ENCODE peak calls at places on chromosomes 7 and 10, in six cellular contexts. Z is GM12878, M is A549, B is H1, V is K562, A is HepG2. P is an unnamed sample.

GRCh38 chr10:86295791-86296190 is 70.8 kb downstream of the GRID1 start:
- DNase-seq in Z (no peak), M (no peak), B (peak; percentile 28), V (no peak), A (no peak), P (peak; percentile 3)

GRCh38 chr7:104862719-104863118 is 151.3 kb upstream of the KMT2E start:
- DNase-seq in Z (no peak), M (peak; percentile 50), B (peak; percentile 60), V (peak; percentile 39), A (peak; percentile 35), P (peak; percentile 63)

GRCh38 chr7:101519324-101520017 is 109.6 kb downstream of the MYL10 start:
- DNase-seq in Z (no peak), M (no peak), B (no peak), V (no peak), A (no peak), P (no peak)

GRCh38 chr7:77453531-77453930 is 37.4 kb upstream of the GSAP start:
- DNase-seq in Z (no peak), M (no peak), B (no peak), V (no peak), A (no peak), P (no peak)

GRCh38 chr7:5591547-5591899 is 167.9 kb upstream of the TNRC18 start:
- DNase-seq in Z (no peak), M (peak; percentile 66), B (no peak), V (no peak), A (peak; percentile 72), P (peak; percentile 70)

GRCh38 chr10:86306628-86307278 is 59.8 kb downstream of the GRID1 start:
- DNase-seq in Z (no peak), M (no peak), B (peak; percentile 71), V (peak; percentile 13), A (peak; percentile 7), P (no peak)

GRCh38 chr10:61283489-61284221 is 169.5 kb downstream of the TMEM26 start:
- DNase-seq in Z (no peak), M (no peak), B (no peak), V (no peak), A (no peak), P (no peak)

GRCh38 chr7:29274156-29275017 is 79.8 kb downstream of the CHN2 start:
- DNase-seq in Z (no peak), M (no peak), B (peak; percentile 36), V (no peak), A (no peak), P (no peak)

GRCh38 chr7:1889556-1890181 is 219.6 kb downstream of the ELFN1 start:
- DNase-seq in Z (no peak), M (no peak), B (no peak), V (no peak), A (no peak), P (no peak)

GRCh38 chr7:115230882-115231508 is 309.1 kb downstream of the MDFIC start:
- DNase-seq in Z (no peak), M (peak; percentile 46), B (no peak), V (no peak), A (peak; percentile 13), P (no peak)

GRCh38 chr10:50508315-50509051 is 115.3 kb downstream of the SGMS1 start:
- DNase-seq in Z (peak; percentile 99), M (no peak), B (no peak), V (no peak), A (peak; percentile 35), P (no peak)

GRCh38 chr10:4514445-4515108 is 311.4 kb upstream of the AKR1E2 start:
- DNase-seq in Z (peak; percentile 13), M (no peak), B (no peak), V (no peak), A (no peak), P (no peak)

GRCh38 chr7:41199136-41199535 is 503.8 kb downstream of the INHBA start:
- DNase-seq in Z (no peak), M (no peak), B (no peak), V (no peak), A (no peak), P (no peak)

DNA sequence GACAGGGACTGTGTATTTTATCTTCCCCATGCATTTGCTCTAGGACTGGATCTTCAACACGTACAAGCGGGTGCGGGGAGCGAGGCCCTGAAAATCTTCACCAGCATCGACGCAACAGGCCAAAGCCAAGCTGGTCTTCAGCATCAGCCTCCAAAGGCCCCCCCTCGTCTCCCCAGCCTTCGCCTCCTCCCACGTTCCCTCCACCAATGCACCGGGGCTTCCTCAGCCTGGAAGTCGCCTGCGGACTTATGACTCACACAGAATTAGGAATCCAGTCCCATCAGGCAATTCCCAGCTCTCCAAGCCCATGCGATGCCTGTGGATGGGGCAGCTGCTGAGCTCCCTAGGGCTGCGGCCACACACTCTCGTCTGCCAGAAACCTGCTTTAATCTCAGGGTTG is 36.3 kb upstream of the RNF32 start:
- DNase-seq in Z (no peak), M (no peak), B (no peak), V (no peak), A (no peak), P (no peak)
- TF ChIP-seq RFX5 in Z (no peak), M (no peak), B (no peak), V (no peak), A (no peak), P (no peak)

DNA sequence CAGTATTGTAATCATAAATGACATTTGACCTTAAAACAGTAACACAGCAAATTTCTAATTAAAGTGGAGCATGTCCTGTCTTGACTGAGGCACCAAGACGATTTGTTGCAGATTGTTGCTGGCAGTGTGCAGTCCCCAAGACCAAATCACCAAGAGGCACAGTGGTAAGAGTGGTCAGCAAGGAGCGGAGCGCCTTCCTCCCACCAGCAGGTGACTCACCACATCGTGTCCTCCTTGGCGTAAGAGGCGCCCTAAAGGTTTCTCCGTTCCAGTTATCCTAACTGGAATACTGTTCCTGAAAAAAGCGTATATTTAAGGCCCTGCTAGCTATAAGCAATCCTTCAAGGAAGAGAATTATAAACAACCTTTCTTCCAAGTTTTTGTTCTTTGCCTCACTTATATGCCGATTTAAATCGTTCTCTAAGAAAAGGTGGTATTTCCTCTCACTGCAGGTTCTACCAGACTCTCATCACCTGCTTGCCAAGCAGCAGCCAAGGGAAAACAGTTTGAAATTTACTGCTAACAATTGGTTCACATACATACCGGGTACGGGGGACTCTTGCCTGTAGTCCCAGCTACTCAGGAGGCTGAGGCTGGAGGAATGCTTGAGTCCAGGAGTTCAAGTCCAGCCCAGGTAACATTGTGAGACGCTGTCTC is 10.7 kb upstream of the REPIN1 start:
- DNase-seq in Z (no peak), M (no peak), B (no peak), V (peak; percentile 65), A (no peak), P (no peak)
- TF ChIP-seq CTCF in Z (no peak), M (no peak), B (peak; percentile 65), V (peak; percentile 48), A (peak; percentile 30), P (no peak)

GRCh38 chr10:73941300-73941699 is 30.4 kb downstream of the PLAU start:
- DNase-seq in Z (no peak), M (no peak), B (no peak), V (no peak), A (no peak), P (no peak)

GRCh38 chr10:73937333-73938020 is 26.5 kb downstream of the PLAU start:
- DNase-seq in Z (no peak), M (no peak), B (no peak), V (no peak), A (no peak), P (no peak)

GRCh38 chr10:73944356-73945100 is 33.6 kb downstream of the PLAU start:
- DNase-seq in Z (no peak), M (no peak), B (no peak), V (no peak), A (no peak), P (no peak)

GRCh38 chr10:73935895-73936294 is 25.0 kb downstream of the PLAU start:
- DNase-seq in Z (no peak), M (no peak), B (no peak), V (no peak), A (no peak), P (no peak)

DNA sequence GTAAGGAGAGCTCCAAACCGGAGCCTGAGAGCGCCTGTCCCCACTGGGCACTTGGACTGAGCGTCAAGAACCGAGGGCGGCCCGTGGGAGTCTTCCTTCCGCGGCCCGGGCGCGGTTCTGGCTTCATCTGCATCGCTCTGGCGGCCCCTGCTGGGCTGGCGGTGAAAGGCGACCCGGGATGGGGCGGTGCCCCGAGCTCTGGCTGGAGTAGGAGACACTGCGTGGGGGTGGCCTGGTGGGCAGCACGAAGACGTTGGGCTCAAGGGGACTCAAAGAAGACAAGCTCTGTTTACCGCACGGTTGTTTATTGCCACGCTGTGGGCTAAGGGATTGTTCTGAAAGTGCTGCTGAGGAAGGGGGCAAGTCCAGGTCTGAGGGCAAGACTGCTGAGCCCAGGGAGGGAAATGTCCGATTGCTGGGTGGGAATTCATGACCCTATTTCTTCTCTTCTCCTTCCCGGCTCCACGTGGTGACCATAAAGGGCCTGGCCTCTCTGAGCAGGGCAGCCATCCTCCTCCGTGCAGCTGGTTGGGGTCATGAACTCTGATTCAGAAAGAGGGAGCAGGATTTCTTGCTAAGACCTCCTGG is 29.8 kb downstream of the PLAU start:
- DNase-seq in Z (no peak), M (peak; percentile 73), B (peak; percentile 96), V (peak; percentile 97), A (peak; percentile 32), P (peak; percentile 91)
- TF ChIP-seq CHD2 in Z (no peak), M (no peak), B (no peak), V (no peak), A (no peak), P (peak; percentile 23)

DNA sequence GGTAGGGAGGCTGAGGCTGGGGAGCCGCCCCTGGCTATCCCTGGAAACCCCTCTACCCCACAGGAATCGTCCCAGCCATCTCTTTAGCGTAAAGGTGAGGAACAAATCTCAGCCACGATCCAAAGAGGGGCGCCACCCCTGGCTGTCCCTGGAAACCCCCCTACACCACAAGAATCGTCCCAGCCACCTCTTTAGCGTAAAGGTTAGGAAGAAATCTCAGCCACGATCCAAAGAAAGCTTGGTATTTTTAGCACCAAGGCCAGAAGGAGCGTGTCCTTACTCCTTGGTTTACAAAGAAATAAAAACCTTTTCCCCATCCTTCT is 757 bp upstream of the TSPAN14 start:
- DNase-seq in Z (no peak), M (no peak), B (peak; percentile 63), V (no peak), A (no peak), P (no peak)
- TF ChIP-seq RFX5 in Z (no peak), M (no peak), B (no peak), V (no peak), A (no peak), P (no peak)